ENCODE peak calls at places on chromosomes 3 and 15, in nine cellular contexts. Y is GM06990, E is esophagus muscularis mucosa, T is mucosa of descending colon, D is dorsolateral prefrontal cortex, U is astrocyte of the spinal cord, M is endothelial cell, J is RWPE1, I is cardiac fibroblast. H is an unnamed sample.

GRCh38 chr15:90757461-90757860 is 40.3 kb downstream of the BLM start:
- DNase-seq in Y (no peak), E (no peak), T (no peak), D (no peak), U (no peak), M (no peak), J (no peak), I (no peak), H (no peak)

GRCh38 chr15:40545457-40545856 is 19.4 kb downstream of the CCDC32 start:
- DNase-seq in Y (no peak), E (no peak), T (no peak), D (no peak), U (no peak), M (no peak), J (no peak), I (no peak), H (no peak)

GRCh38 chr15:74822233-74822632 is 4.2 kb upstream of the CPLX3 start:
- DNase-seq in Y (no peak), E (no peak), T (no peak), D (no peak), U (no peak), M (no peak), J (no peak), I (no peak), H (no peak)

GRCh38 chr3:148420251-148420650 is 277.5 kb upstream of the AGTR1 start:
- DNase-seq in Y (no peak), E (no peak), T (no peak), D (no peak), U (no peak), M (no peak), J (no peak), I (no peak), H (no peak)

GRCh38 chr15:58475573-58476524 is 44.1 kb downstream of the LIPC start:
- DNase-seq in Y (no peak), E (no peak), T (no peak), D (no peak), U (peak), M (no peak), J (no peak), I (peak), H (no peak)

GRCh38 chr15:88568589-88568988 is 22.1 kb upstream of the DET1 start:
- DNase-seq in Y (no peak), E (no peak), T (no peak), D (no peak), U (no peak), M (no peak), J (no peak), I (no peak), H (no peak)

GRCh38 chr3:188559069-188559410 is 405.1 kb downstream of the LPP start:
- DNase-seq in Y (no peak), E (no peak), T (no peak), D (no peak), U (peak), M (no peak), J (no peak), I (no peak), H (no peak)

GRCh38 chr15:68442041-68442440 is 10.1 kb upstream of the ITGA11 start:
- DNase-seq in Y (no peak), E (peak), T (no peak), D (no peak), U (no peak), M (no peak), J (no peak), I (no peak), H (peak)

GRCh38 chr15:82810863-82811421 is 1.5 kb downstream of the WHAMM start:
- DNase-seq in Y (no peak), E (no peak), T (no peak), D (no peak), U (no peak), M (no peak), J (no peak), I (peak), H (no peak)

GRCh38 chr3:58469096-58469495 is 22.8 kb upstream of the KCTD6 start:
- DNase-seq in Y (no peak), E (no peak), T (no peak), D (no peak), U (no peak), M (no peak), J (no peak), I (no peak), H (no peak)

GRCh38 chr3:47743855-47744254 is 37.8 kb downstream of the SMARCC1 start:
- DNase-seq in Y (no peak), E (no peak), T (no peak), D (no peak), U (no peak), M (no peak), J (no peak), I (no peak), H (no peak)

GRCh38 chr3:108051005-108051404 is 39.8 kb downstream of the CD47 start:
- DNase-seq in Y (no peak), E (no peak), T (no peak), D (no peak), U (no peak), M (no peak), J (peak), I (no peak), H (no peak)

GRCh38 chr3:17473761-17474160 is 268.7 kb downstream of the TBC1D5 start:
- DNase-seq in Y (no peak), E (no peak), T (no peak), D (no peak), U (peak), M (no peak), J (peak), I (peak), H (no peak)

GRCh38 chr15:62977952-62978811 is 64.4 kb upstream of the TPM1 start:
- DNase-seq in Y (no peak), E (no peak), T (no peak), D (no peak), U (peak), M (no peak), J (no peak), I (peak), H (no peak)

GRCh38 chr3:107217161-107217560 is 160.1 kb upstream of the CCDC54 start:
- DNase-seq in Y (no peak), E (no peak), T (no peak), D (no peak), U (peak), M (no peak), J (peak), I (peak), H (no peak)

DNA sequence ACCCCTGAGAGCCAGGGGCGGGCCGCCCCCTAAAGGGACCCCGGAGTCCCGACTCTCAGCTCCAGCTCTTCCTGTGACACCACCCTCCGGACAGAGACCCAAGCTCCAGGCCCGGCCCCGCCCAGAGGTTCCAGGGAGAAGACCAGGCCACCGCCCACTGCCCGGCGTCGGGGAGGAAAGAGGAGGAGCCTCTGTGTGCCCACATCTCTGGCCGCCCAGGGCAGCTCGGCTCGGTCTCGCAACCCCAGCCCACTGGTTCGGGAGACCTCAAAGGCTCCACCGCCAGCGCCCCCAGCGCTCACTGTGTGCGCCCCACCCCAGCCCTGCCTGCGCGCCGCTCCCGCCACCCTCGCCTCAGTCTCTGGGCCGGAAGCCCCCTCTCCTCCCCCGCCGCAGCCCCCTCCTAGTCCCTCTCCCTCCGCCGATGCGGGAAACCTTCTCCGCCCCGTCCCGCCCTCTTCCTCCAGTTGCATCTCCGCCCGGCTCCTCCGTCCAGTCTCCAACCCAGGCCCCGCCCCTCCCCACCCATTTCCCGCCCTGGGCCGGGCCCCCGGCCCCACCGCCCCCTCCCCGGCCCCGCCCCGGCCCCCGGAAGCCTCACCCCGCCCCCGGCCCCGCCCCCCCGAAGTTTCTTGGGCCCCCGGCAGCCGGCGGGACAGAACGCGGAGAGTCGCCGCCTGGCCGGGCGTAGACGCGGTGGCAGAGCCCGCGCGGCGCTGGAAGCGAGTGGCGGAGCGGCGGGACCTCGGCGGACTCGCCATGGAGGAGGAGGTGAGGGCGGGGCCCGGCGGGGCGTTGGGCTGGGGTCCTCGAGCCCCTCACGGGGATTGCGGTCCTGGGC is at the start of gene PLEKHO2:
- DNase-seq in Y (peak), E (peak), T (peak), D (peak), U (peak), M (peak), J (peak), I (peak), H (peak)
- TF ChIP-seq CTCF in Y (peak), E (peak), T (no peak), D (peak), U (peak), M (no peak), J (no peak), I (no peak), H (peak)

GRCh38 chr15:22263738-22264137 is 183.4 kb downstream of the OR4M2 start:
- DNase-seq in Y (no peak), E (no peak), T (no peak), D (no peak), U (no peak), M (no peak), J (no peak), I (no peak), H (no peak)

GRCh38 chr15:22267761-22268160 is 187.4 kb downstream of the OR4M2 start:
- DNase-seq in Y (no peak), E (no peak), T (no peak), D (no peak), U (no peak), M (no peak), J (no peak), I (no peak), H (no peak)

GRCh38 chr15:22262613-22263020 is 182.3 kb downstream of the OR4M2 start:
- DNase-seq in Y (no peak), E (no peak), T (peak), D (no peak), U (no peak), M (no peak), J (no peak), I (no peak), H (no peak)

GRCh38 chr15:22265961-22266360 is 185.6 kb downstream of the OR4M2 start:
- DNase-seq in Y (no peak), E (no peak), T (no peak), D (no peak), U (no peak), M (no peak), J (no peak), I (no peak), H (no peak)

GRCh38 chr15:22265056-22265945 is 185.0 kb downstream of the OR4M2 start:
- DNase-seq in Y (no peak), E (no peak), T (no peak), D (no peak), U (no peak), M (no peak), J (no peak), I (no peak), H (peak)
- TF ChIP-seq CTCF in Y (no peak), E (no peak), T (no peak), D (no peak), U (no peak), M (no peak), J (no peak), I (no peak), H (no peak)

DNA sequence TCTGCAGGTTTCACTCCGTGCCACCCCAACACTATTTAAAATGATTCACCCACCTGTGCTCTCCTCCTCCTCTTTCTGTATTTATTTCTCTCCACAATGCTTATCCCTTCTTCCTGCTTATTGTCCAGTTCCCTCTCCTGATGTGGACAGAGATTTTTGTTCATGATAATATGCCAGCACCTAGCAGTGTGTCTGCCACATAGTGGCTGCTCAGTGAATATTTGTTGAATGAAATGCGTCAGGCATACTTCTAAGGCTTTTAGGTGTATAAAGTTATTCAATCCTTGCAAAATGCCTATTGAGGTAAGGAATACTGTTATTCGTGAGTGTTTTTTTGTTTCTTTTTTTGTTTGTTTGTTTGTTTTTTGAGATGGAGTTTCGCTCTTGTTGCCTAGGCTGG is 67.5 kb upstream of the MME start:
- DNase-seq in Y (no peak), E (no peak), T (no peak), D (no peak), U (no peak), M (no peak), J (no peak), I (no peak), H (no peak)
- TF ChIP-seq CTCF in Y (no peak), E (no peak), T (no peak), D (no peak), U (no peak), M (no peak), J (no peak), I (no peak), H (no peak)

DNA sequence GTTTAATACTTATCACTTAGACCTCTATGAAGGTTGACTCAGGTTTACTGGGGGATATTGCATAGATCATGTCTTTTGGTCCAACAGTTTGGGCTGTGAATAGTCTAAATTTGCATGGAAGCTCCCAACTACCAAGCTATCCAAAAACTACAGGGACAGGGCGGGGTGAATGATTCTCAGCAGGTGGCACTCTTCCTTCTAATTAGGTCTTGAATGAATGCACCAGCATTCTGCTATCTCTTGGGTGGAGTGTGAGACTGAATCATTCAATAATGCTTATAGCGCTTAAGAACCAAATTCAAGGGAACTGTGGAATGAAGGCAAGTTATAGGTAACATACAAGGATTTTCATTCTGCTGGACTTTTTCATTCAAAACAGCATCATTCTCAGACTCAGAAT is 346.3 kb downstream of the TIGIT start:
- DNase-seq in Y (no peak), E (no peak), T (no peak), D (no peak), U (no peak), M (no peak), J (no peak), I (no peak), H (no peak)
- TF ChIP-seq CTCF in Y (no peak), E (no peak), T (no peak), D (no peak), U (no peak), M (no peak), J (no peak), I (no peak), H (no peak)

GRCh38 chr15:92805080-92805708 is 94.9 kb upstream of the CHD2 start:
- DNase-seq in Y (no peak), E (no peak), T (no peak), D (no peak), U (no peak), M (no peak), J (no peak), I (no peak), H (no peak)
- TF ChIP-seq CTCF in Y (no peak), E (no peak), T (no peak), D (no peak), U (no peak), M (no peak), J (no peak), I (no peak), H (no peak)

GRCh38 chr15:86654501-86654900 is 574.8 kb downstream of the AGBL1 start:
- DNase-seq in Y (no peak), E (no peak), T (no peak), D (no peak), U (no peak), M (no peak), J (no peak), I (no peak), H (no peak)
- TF ChIP-seq CTCF in Y (no peak), E (no peak), T (no peak), D (no peak), U (no peak), M (no peak), J (no peak), I (no peak), H (no peak)

DNA sequence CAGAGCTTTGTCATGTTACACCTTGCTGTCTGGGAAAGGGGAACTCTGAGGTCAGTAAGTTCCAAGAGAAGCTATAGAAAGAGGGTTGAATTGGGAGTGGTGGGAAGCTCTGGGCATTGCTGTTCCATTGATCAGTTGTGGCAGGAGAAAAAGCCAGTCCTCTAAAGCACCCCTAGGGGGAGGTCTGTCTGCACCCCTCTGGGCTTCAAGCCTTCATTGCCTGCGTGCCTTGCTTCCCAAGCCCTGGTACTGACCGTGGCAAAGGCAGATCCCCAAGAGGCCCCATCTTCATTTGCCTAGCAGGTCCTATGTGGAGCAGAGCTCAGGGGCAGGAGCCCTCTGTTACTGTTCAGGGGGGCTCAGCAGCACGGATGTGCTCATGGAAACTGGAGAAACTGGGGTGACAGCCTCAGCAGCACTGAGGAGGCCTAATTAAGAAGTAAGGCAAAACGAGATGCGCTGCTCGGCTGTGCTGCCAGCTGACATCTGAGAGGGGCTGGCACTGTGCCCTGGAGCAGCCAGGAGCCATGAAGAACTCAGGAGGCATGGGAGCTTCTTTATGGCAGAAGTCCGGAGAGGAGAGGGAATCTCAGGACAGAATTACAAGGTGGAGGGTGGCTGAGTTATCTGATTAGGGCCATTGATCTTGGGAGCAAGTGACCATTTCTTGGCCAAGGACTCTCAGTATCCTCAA is 270.9 kb downstream of the RPLP1 start:
- DNase-seq in Y (no peak), E (no peak), T (no peak), D (no peak), U (no peak), M (no peak), J (no peak), I (no peak), H (no peak)
- TF ChIP-seq CTCF in Y (peak), E (no peak), T (no peak), D (no peak), U (peak), M (no peak), J (no peak), I (peak), H (peak)

GRCh38 chr3:185084883-185085282 is 68.0 kb downstream of the C3orf70 start:
- DNase-seq in Y (no peak), E (no peak), T (no peak), D (no peak), U (no peak), M (no peak), J (no peak), I (no peak), H (no peak)
- TF ChIP-seq CTCF in Y (no peak), E (peak), T (no peak), D (peak), U (no peak), M (no peak), J (no peak), I (no peak), H (no peak)

GRCh38 chr15:92693922-92694331 is 38.4 kb upstream of the FAM174B start:
- DNase-seq in Y (no peak), E (peak), T (no peak), D (no peak), U (no peak), M (peak), J (no peak), I (peak), H (no peak)
- TF ChIP-seq CTCF in Y (peak), E (peak), T (no peak), D (peak), U (peak), M (no peak), J (no peak), I (peak), H (peak)

DNA sequence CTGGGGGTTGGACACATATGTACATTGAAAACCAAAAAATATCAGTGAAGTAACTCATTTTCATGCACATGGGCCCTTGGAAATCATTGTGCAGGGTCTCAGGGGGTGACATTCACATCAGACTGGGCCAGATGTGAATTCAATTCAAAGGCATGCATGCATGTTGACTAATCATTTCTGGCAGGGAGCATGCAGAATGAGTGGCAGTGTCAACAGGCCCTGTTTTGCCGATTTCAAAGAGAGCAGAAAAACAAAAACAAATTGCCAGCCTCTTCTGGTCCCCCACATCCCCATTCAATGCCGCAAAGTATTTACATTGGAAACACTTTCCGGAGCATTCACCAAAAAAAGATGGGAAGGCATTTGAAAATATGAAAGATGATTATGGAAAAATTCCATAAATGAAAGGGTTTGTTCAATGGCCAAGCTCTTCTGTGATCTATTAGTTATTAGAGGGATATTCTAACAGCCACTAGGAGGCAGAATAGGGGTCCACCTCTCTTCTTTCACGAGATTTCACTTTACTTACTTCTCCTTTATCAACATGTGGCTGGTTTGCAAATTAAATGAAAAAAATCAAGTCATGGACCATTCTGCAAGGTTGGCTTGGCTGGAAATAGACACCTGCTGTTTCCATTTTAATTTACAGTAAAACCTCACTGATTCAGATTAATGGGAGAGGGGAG is 119.9 kb upstream of the FEZF2 start:
- DNase-seq in Y (no peak), E (no peak), T (no peak), D (no peak), U (no peak), M (no peak), J (no peak), I (no peak), H (no peak)
- TF ChIP-seq CTCF in Y (peak), E (no peak), T (no peak), D (no peak), U (peak), M (peak), J (no peak), I (peak), H (peak)

H was measured in type B pancreatic cell.